ENCODE peak calls at places on chromosomes 1 and 21, in six cellular contexts. U is stimulated activated CD8-positive, alpha-beta memory T cell treated with anti-CD3 and anti-CD28 coated beads, Interleukin-4, amount 100 ng/mL, for 4 hours; Y is AG08396; C is T-helper 9 cell; Q is LNCaP clone FGC; M is kidney. A is an unnamed sample.

GRCh38 chr1:1528639-1529267 is 11.7 kb downstream of the TMEM240 start:
- DNase-seq in U (no peak), Y (no peak), C (no peak), Q (no peak), M (no peak), A (no peak)

GRCh38 chr1:66623812-66624211 is 89.9 kb downstream of the SGIP1 start:
- DNase-seq in U (no peak), Y (no peak), C (no peak), Q (peak), M (no peak), A (peak)

GRCh38 chr1:16250547-16251251 is 13.7 kb upstream of the CPLANE2 start:
- DNase-seq in U (no peak), Y (no peak), C (no peak), Q (no peak), M (no peak), A (no peak)

GRCh38 chr1:205346956-205347574 is 9.7 kb downstream of the KLHDC8A start:
- DNase-seq in U (no peak), Y (no peak), C (no peak), Q (no peak), M (peak), A (peak)

GRCh38 chr21:39472211-39472610 is 20.4 kb downstream of the SH3BGR start:
- DNase-seq in U (no peak), Y (no peak), C (no peak), Q (no peak), M (no peak), A (no peak)

GRCh38 chr1:81695741-81696140 is 105.0 kb upstream of the ADGRL2 start:
- DNase-seq in U (no peak), Y (no peak), C (no peak), Q (no peak), M (no peak), A (peak)

GRCh38 chr1:111511362-111511761 is 7.9 kb upstream of the ADORA3 start:
- DNase-seq in U (no peak), Y (no peak), C (no peak), Q (no peak), M (no peak), A (no peak)

GRCh38 chr1:166062695-166063094 is 104.1 kb downstream of the FAM78B start:
- DNase-seq in U (no peak), Y (no peak), C (no peak), Q (no peak), M (no peak), A (no peak)

GRCh38 chr1:3127738-3128137 is 58.7 kb downstream of the PRDM16 start:
- DNase-seq in U (no peak), Y (no peak), C (no peak), Q (no peak), M (no peak), A (no peak)

GRCh38 chr1:154433161-154433681 is 28.1 kb downstream of the IL6R start:
- DNase-seq in U (peak), Y (no peak), C (no peak), Q (no peak), M (no peak), A (peak)

GRCh38 chr1:182889997-182890396 is 50.9 kb downstream of the DHX9 start:
- DNase-seq in U (no peak), Y (no peak), C (no peak), Q (no peak), M (no peak), A (no peak)

GRCh38 chr1:15953294-15953771 is 22.6 kb downstream of the ZBTB17 start:
- DNase-seq in U (no peak), Y (no peak), C (no peak), Q (no peak), M (peak), A (no peak)

GRCh38 chr1:25020173-25020840 is 90.2 kb upstream of the RUNX3 start:
- DNase-seq in U (no peak), Y (no peak), C (no peak), Q (no peak), M (no peak), A (no peak)

GRCh38 chr1:175338447-175339135 is 146.0 kb upstream of the KIAA0040 start:
- DNase-seq in U (peak), Y (no peak), C (peak), Q (no peak), M (no peak), A (peak)

GRCh38 chr21:41995577-41995976 is 14.6 kb downstream of the ZBTB21 start:
- DNase-seq in U (no peak), Y (no peak), C (no peak), Q (no peak), M (no peak), A (no peak)

GRCh38 chr1:87689487-87689886 is 360.8 kb downstream of the LMO4 start:
- DNase-seq in U (no peak), Y (no peak), C (no peak), Q (no peak), M (no peak), A (no peak)

A was measured in DMS53.